ENCODE peak calls at places on chromosomes 6 and 20, in nine cellular contexts. F is tibial nerve, Z is sigmoid colon, H is K562, A is stomach, O is heart left ventricle, K is adrenal gland, Q is A549, T is transverse colon. Y is an unnamed sample.

GRCh38 chr20:63610581-63611435 is 16.1 kb downstream of the GMEB2 start:
- DNase-seq in F (no peak), Z (no peak), H (no peak), K (no peak), T (no peak), A (no peak), Q (no peak), O (no peak), Y (no peak)

GRCh38 chr6:132695773-132696172 is 18.1 kb downstream of the VNN1 start:
- DNase-seq in H (no peak), F (no peak), Z (no peak), A (no peak), Q (no peak), T (no peak), O (no peak), K (no peak), Y (no peak)

GRCh38 chr6:16568128-16568527 is 193.1 kb downstream of the ATXN1 start:
- DNase-seq in A (no peak), F (no peak), H (no peak), Z (no peak), Q (no peak), O (no peak), T (no peak), K (no peak), Y (no peak)

GRCh38 chr20:4056880-4057279 is 41.5 kb upstream of the RNF24 start:
- DNase-seq in A (no peak), O (peak), K (no peak), T (no peak), Z (no peak), F (no peak), H (no peak), Q (no peak), Y (peak)

GRCh38 chr6:35298625-35299140 is 1.1 kb downstream of the DEF6 start:
- DNase-seq in F (no peak), K (no peak), Q (no peak), O (no peak), A (no peak), H (no peak), Z (peak), T (no peak), Y (no peak)

GRCh38 chr6:140782941-140783340 is 1349.8 kb upstream of the GJE1 start:
- DNase-seq in O (no peak), K (no peak), H (no peak), Z (no peak), A (no peak), T (no peak), Q (no peak), F (no peak), Y (no peak)

GRCh38 chr20:11995750-11996567 is 78.3 kb downstream of the BTBD3 start:
- DNase-seq in T (no peak), Z (no peak), O (no peak), K (no peak), H (no peak), F (peak), A (no peak), Q (no peak), Y (no peak)

GRCh38 chr6:97136644-97137358 is 146.2 kb downstream of the MMS22L start:
- DNase-seq in A (no peak), Q (no peak), O (no peak), H (no peak), T (no peak), F (no peak), Z (no peak), K (no peak), Y (no peak)

GRCh38 chr6:15266423-15266996 is 20.6 kb downstream of the JARID2 start:
- DNase-seq in F (no peak), Z (no peak), A (no peak), O (no peak), T (no peak), H (peak), Q (no peak), K (peak), Y (no peak)

GRCh38 chr6:52102330-52102932 is 15.0 kb upstream of the PKHD1 start:
- DNase-seq in T (peak), A (no peak), Z (no peak), Q (no peak), H (no peak), F (no peak), K (no peak), O (no peak), Y (no peak)
- TF ChIP-seq POLR2A in T (no peak), A (no peak), Z (no peak), Q (no peak), H (no peak), F (no peak), K (no peak), O (no peak), Y (no peak)

DNA sequence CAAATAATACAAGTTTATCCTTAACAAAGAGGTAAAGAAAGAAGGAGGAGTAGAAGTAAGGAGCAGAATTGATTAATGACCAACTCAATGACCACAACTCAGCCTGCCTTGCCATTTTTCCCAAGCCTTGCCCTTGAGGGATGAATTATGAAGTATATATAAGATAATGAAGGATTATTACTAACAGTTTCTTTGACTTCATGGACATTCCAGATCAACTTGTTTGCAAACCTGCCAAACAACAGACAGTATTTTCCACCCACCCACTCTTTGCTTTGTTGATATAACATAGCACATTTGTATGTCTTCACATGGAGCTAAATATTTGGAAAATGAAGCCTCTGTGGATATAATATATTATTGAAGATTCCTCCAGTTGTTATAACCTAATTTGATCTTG is 9.9 kb upstream of the C6orf141 start:
- DNase-seq in Z (no peak), F (no peak), H (no peak), T (no peak), A (no peak), K (no peak), Q (no peak), O (no peak), Y (no peak)
- H3K27ac ChIP-seq in Z (no peak), F (no peak), H (peak), T (no peak), A (no peak), K (no peak), Q (peak), O (no peak), Y (no peak)

DNA sequence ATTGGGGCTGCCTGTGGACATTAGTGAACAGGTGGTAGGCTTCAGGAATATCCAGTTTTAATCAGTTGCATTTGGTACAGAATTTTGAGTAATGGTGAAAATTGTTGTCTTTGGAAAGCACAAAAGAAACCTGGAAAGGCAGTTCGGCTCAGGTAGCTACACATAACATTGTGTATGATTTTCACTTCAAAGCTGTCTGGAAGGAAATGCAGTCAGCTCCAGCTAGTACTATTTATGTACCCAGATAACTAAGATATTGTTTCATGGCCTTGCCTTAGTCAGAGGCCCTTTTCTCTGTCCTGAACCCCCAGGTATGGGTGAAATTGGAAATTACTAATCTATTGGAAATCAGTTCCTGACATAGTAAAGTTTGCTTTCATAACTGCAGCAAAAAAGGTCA is 195.6 kb upstream of the UST start:
- DNase-seq in H (no peak), O (no peak), Z (no peak), A (no peak), T (no peak), K (no peak), Q (no peak), F (no peak), Y (no peak)
- H3K4me3 ChIP-seq in H (no peak), O (no peak), Z (no peak), A (no peak), T (no peak), K (no peak), Q (no peak), F (no peak), Y (no peak)

GRCh38 chr20:25058051-25058796 is at the start of gene ACSS1:
- DNase-seq in K (peak), Z (peak), T (peak), Q (peak), H (no peak), F (no peak), O (peak), A (peak), Y (peak)
- TF ChIP-seq POLR2A in K (peak), Z (no peak), T (peak), Q (peak), H (no peak), F (peak), O (no peak), A (no peak), Y (no peak)

GRCh38 chr6:79432726-79433125 is 104.5 kb downstream of the LCA5 start:
- DNase-seq in F (no peak), Q (no peak), O (no peak), T (no peak), H (no peak), K (no peak), Z (no peak), A (no peak), Y (no peak)

GRCh38 chr6:79431469-79431868 is 105.8 kb downstream of the LCA5 start:
- DNase-seq in Z (no peak), K (no peak), H (peak), T (no peak), F (no peak), O (no peak), Q (peak), A (no peak), Y (peak)

GRCh38 chr6:79440590-79440989 is 96.6 kb downstream of the LCA5 start:
- DNase-seq in Z (no peak), T (no peak), O (no peak), F (no peak), A (no peak), Q (no peak), H (no peak), K (no peak), Y (no peak)

GRCh38 chr6:79438015-79438414 is 99.2 kb downstream of the LCA5 start:
- DNase-seq in T (no peak), O (no peak), Z (no peak), K (peak), H (no peak), F (peak), Q (no peak), A (no peak), Y (no peak)

GRCh38 chr6:79436232-79436631 is 101.0 kb downstream of the LCA5 start:
- DNase-seq in F (no peak), K (no peak), O (no peak), A (no peak), H (no peak), T (no peak), Z (no peak), Q (peak), Y (no peak)
- H3K27ac ChIP-seq in F (no peak), K (no peak), O (no peak), A (no peak), H (no peak), T (no peak), Z (no peak), Q (peak), Y (no peak)